ENCODE peak calls at places on chromosome 22, in seven cellular contexts. N, V, M, C, G, H and R are unnamed samples.

GRCh38 chr22:22751043-22751603 is 106.7 kb downstream of the GGTLC2 start:
- DNase-seq in N (no peak), V (no peak), M (no peak), C (no peak), G (no peak), H (no peak), R (no peak)

GRCh38 chr22:19234126-19234896 is 55.8 kb upstream of the SLC25A1 start:
- DNase-seq in N (no peak), V (no peak), M (no peak), C (no peak), G (no peak), H (no peak), R (no peak)

GRCh38 chr22:32353840-32354239 is 3.8 kb upstream of the RFPL3 start:
- DNase-seq in N (no peak), V (no peak), M (no peak), C (no peak), G (no peak), H (no peak), R (no peak)

GRCh38 chr22:40486962-40487602 is 116.7 kb downstream of the SGSM3 start:
- DNase-seq in N (no peak), V (no peak), M (no peak), C (no peak), G (no peak), H (no peak), R (no peak)

GRCh38 chr22:47624277-47625012 is 862.0 kb downstream of the TBC1D22A start:
- DNase-seq in N (no peak), V (no peak), M (no peak), C (no peak), G (no peak), H (no peak), R (no peak)

GRCh38 chr22:46036558-46037408 is 59.8 kb upstream of the WNT7B start:
- DNase-seq in N (no peak), V (no peak), M (no peak), C (peak), G (no peak), H (peak), R (peak)

GRCh38 chr22:30228509-30229359 is 17.8 kb downstream of the LIF start:
- DNase-seq in N (no peak), V (no peak), M (no peak), C (peak), G (no peak), H (no peak), R (no peak)

GRCh38 chr22:20242393-20243175 is 25.5 kb downstream of the RTN4R start:
- DNase-seq in N (no peak), V (no peak), M (no peak), C (no peak), G (no peak), H (no peak), R (no peak)

GRCh38 chr22:42632096-42632495 is 8.3 kb downstream of the ATP5MGL start:
- DNase-seq in N (no peak), V (no peak), M (no peak), C (no peak), G (no peak), H (no peak), R (peak)

GRCh38 chr22:47417699-47418098 is 655.2 kb downstream of the TBC1D22A start:
- DNase-seq in N (no peak), V (no peak), M (no peak), C (no peak), G (no peak), H (no peak), R (no peak)

GRCh38 chr22:46774456-46775363 is 12.3 kb downstream of the TBC1D22A start:
- DNase-seq in N (no peak), V (no peak), M (no peak), C (no peak), G (no peak), H (no peak), R (no peak)

GRCh38 chr22:41780714-41781507 is 19.6 kb upstream of the CCDC134 start:
- DNase-seq in N (no peak), V (no peak), M (no peak), C (no peak), G (peak), H (peak), R (peak)

GRCh38 chr22:30240541-30241417 is 5.8 kb downstream of the LIF start:
- DNase-seq in N (no peak), V (no peak), M (no peak), C (peak), G (peak), H (no peak), R (no peak)

GRCh38 chr22:23910496-23911190 is 16.5 kb downstream of the MIF start:
- DNase-seq in N (no peak), V (no peak), M (no peak), C (no peak), G (no peak), H (no peak), R (no peak)

GRCh38 chr22:44247346-44247745 is 65.4 kb downstream of the SHISAL1 start:
- DNase-seq in N (no peak), V (no peak), M (no peak), C (no peak), G (no peak), H (peak), R (no peak)

GRCh38 chr22:20243545-20244249 is 24.4 kb downstream of the RTN4R start:
- DNase-seq in N (no peak), V (no peak), M (no peak), C (peak), G (peak), H (peak), R (peak)

GRCh38 chr22:29842740-29843139 is 4.7 kb upstream of the ASCC2 start:
- DNase-seq in N (no peak), V (peak), M (peak), C (peak), G (peak), H (no peak), R (peak)

GRCh38 chr22:20107471-20107901 is 8.4 kb upstream of the RANBP1 start:
- DNase-seq in N (no peak), V (no peak), M (no peak), C (no peak), G (no peak), H (no peak), R (no peak)

GRCh38 chr22:21942407-21942895 is 10.2 kb downstream of the PPM1F start:
- DNase-seq in N (peak), V (peak), M (no peak), C (peak), G (peak), H (peak), R (peak)

GRCh38 chr22:46602025-46602424 is 18.2 kb upstream of the GRAMD4 start:
- DNase-seq in N (no peak), V (no peak), M (no peak), C (no peak), G (no peak), H (no peak), R (no peak)

GRCh38 chr22:41524809-41525449 is 19.3 kb downstream of the POLR3H start:
- DNase-seq in N (no peak), V (no peak), M (no peak), C (no peak), G (no peak), H (peak), R (peak)

GRCh38 chr22:27734066-27734465 is 67.5 kb downstream of the MN1 start:
- DNase-seq in N (no peak), V (no peak), M (no peak), C (no peak), G (no peak), H (no peak), R (no peak)

GRCh38 chr22:44947029-44947428 is 62.8 kb downstream of the PHF21B start:
- DNase-seq in N (no peak), V (no peak), M (no peak), C (no peak), G (no peak), H (no peak), R (no peak)

GRCh38 chr22:42800731-42801536 is 56.1 kb downstream of the ARFGAP3 start:
- DNase-seq in N (no peak), V (no peak), M (no peak), C (no peak), G (no peak), H (no peak), R (no peak)

GRCh38 chr22:40922484-40923303 is 28.5 kb upstream of the RBX1 start:
- DNase-seq in N (no peak), V (peak), M (peak), C (peak), G (peak), H (no peak), R (peak)

GRCh38 chr22:20671409-20672081 is 102.4 kb upstream of the SERPIND1 start:
- DNase-seq in N (no peak), V (no peak), M (no peak), C (no peak), G (no peak), H (no peak), R (no peak)

GRCh38 chr22:43488031-43488892 is 76.4 kb downstream of the MPPED1 start:
- DNase-seq in N (no peak), V (no peak), M (no peak), C (no peak), G (no peak), H (no peak), R (peak)

GRCh38 chr22:46024136-46024840 is 47.3 kb upstream of the WNT7B start:
- DNase-seq in N (no peak), V (no peak), M (no peak), C (no peak), G (no peak), H (no peak), R (no peak)

GRCh38 chr22:44354288-44354687 is 41.5 kb upstream of the SHISAL1 start:
- DNase-seq in N (no peak), V (no peak), M (no peak), C (no peak), G (no peak), H (no peak), R (no peak)

GRCh38 chr22:45818130-45819085 is 146.8 kb downstream of the ATXN10 start:
- DNase-seq in N (no peak), V (no peak), M (no peak), C (no peak), G (no peak), H (no peak), R (peak)

GRCh38 chr22:20210473-20211059 is 57.6 kb downstream of the RTN4R start:
- DNase-seq in N (no peak), V (no peak), M (no peak), C (no peak), G (no peak), H (no peak), R (no peak)

GRCh38 chr22:28594784-28595324 is 84.8 kb downstream of the TTC28 start:
- DNase-seq in N (no peak), V (peak), M (peak), C (peak), G (peak), H (no peak), R (peak)

GRCh38 chr22:28013611-28014010 is 94.6 kb upstream of the PITPNB start:
- DNase-seq in N (no peak), V (no peak), M (no peak), C (no peak), G (no peak), H (no peak), R (no peak)

GRCh38 chr22:42990131-42990838 is 24.7 kb downstream of the PACSIN2 start:
- DNase-seq in N (no peak), V (peak), M (peak), C (peak), G (peak), H (no peak), R (peak)

GRCh38 chr22:41367039-41367679 is 14.6 kb upstream of the TEF start:
- DNase-seq in N (peak), V (peak), M (no peak), C (peak), G (peak), H (peak), R (peak)

GRCh38 chr22:25235547-25236290 is 16.3 kb downstream of the CRYBB2 start:
- DNase-seq in N (no peak), V (no peak), M (peak), C (peak), G (peak), H (peak), R (peak)

GRCh38 chr22:23763579-23764331 is 965 bp downstream of the C22orf15 start:
- DNase-seq in N (no peak), V (no peak), M (no peak), C (no peak), G (no peak), H (no peak), R (no peak)

GRCh38 chr22:32204211-32204855 is 540 bp downstream of the RFPL2 start:
- DNase-seq in N (no peak), V (no peak), M (no peak), C (no peak), G (no peak), H (no peak), R (no peak)

GRCh38 chr22:29044657-29045176 is 16.9 kb downstream of the C22orf31 start:
- DNase-seq in N (no peak), V (peak), M (no peak), C (peak), G (peak), H (no peak), R (peak)

GRCh38 chr22:37735054-37735453 is 38.2 kb downstream of the TRIOBP start:
- DNase-seq in N (no peak), V (no peak), M (no peak), C (no peak), G (no peak), H (peak), R (no peak)
- TF ChIP-seq CTCF in N (peak), V (peak), M (peak), C (no peak), G (peak), H (no peak), R (peak)

GRCh38 chr22:35230417-35230816 is 26.9 kb upstream of the HMGXB4 start:
- DNase-seq in N (no peak), V (no peak), M (no peak), C (no peak), G (no peak), H (no peak), R (no peak)
- H3K4me3 ChIP-seq in N (no peak), V (peak), M (peak), C (no peak), G (no peak), H (no peak), R (no peak)

DNA sequence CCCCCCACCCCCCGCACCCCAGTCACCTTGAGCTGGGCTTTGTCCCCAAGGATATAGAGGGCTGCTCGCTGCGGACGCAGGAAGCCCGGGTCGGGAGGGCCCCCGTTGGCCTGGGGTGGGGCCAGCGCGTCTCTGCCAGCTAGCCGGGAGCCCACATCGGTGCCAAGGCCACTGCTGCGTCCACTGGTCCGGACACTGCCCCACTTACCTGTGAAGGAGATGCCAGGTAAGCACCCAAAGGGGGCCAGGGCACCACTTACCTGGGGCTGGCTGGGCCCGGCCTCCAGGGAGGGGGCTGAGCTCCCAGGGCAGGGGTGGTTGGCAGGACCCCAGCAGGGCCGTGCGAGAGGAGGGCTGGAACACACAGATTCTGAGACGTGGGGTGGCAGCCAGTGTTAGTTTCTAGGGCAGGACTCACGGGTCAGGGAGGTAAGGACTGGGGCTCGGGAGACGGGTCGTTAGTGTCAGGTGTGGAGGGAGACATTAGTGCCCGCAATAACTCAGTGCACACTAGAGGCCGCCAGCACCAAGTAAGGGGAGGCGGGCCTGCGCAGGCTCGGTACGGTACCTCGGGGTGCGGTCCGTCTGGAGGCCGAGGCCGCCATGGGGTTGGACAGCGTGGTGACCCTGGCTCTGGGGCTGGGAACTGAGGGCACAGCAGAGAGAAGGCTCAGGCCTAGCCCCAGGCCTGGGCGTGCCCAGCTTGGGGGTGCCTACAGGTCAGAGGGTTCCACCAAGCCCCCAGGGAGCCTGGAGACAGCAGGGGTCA is 18.2 kb downstream of the SBF1 start:
- DNase-seq in N (no peak), V (no peak), M (no peak), C (no peak), G (no peak), H (no peak), R (no peak)
- TF ChIP-seq CTCF in N (no peak), V (peak), M (peak), C (no peak), G (peak), H (no peak), R (peak)

GRCh38 chr22:37275134-37275533 is 7.2 kb upstream of the CYTH4 start:
- DNase-seq in N (no peak), V (no peak), M (no peak), C (no peak), G (no peak), H (no peak), R (no peak)
- H3K4me3 ChIP-seq in N (no peak), V (no peak), M (no peak), C (no peak), G (no peak), H (no peak), R (no peak)

DNA sequence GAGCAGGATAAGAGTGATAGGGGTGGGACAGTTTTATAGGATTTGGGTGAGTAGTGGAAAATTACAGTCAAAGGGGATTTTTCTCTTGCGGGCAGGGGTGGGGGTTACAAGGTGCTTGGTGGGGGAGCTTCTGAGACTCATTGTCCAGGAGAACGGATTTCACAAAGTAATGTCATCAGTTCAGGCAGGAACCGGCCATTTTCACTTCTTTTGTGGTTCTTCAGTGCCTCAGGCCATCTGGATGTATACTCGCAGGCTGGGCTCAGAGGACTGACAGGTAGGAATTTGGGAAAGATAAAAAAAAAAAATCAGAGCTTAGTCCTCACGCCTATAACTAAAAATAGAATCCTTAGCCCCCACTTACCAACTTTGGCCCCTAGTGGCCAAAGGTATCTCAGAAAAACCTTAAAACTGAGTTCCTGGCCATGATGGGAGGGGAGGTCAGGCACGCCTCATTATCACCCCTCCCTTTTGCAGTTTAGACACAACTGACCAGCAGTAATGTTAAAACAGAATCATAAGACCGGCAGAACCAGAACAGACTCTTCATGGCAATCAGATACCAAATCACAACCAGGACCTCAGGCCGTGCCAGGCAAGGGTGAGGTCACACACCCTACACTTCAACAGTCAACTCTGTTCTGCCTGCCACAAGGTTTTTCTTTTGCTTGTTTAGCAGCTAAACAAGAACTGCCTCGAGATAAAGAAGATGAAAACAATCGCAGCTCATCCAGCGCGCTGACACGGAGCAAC is 8.9 kb upstream of the APOBEC3G start:
- DNase-seq in N (no peak), V (no peak), M (no peak), C (peak), G (no peak), H (no peak), R (no peak)
- TF ChIP-seq CTCF in N (no peak), V (no peak), M (no peak), C (no peak), G (no peak), H (no peak), R (peak)

GRCh38 chr22:37192232-37192631 is 4.2 kb upstream of the C1QTNF6 start:
- DNase-seq in N (no peak), V (no peak), M (no peak), C (no peak), G (no peak), H (no peak), R (no peak)
- H3K4me3 ChIP-seq in N (no peak), V (no peak), M (no peak), C (no peak), G (no peak), H (no peak), R (no peak)

GRCh38 chr22:35044607-35045390 is 21.2 kb upstream of the ISX start:
- DNase-seq in N (no peak), V (no peak), M (no peak), C (peak), G (no peak), H (no peak), R (no peak)

GRCh38 chr22:35043932-35044319 is 22.0 kb upstream of the ISX start:
- DNase-seq in N (no peak), V (no peak), M (no peak), C (no peak), G (no peak), H (no peak), R (no peak)

GRCh38 chr22:35045451-35045850 is 20.5 kb upstream of the ISX start:
- DNase-seq in N (no peak), V (no peak), M (no peak), C (no peak), G (no peak), H (no peak), R (no peak)

GRCh38 chr22:35046744-35047462 is 19.1 kb upstream of the ISX start:
- DNase-seq in N (no peak), V (no peak), M (no peak), C (no peak), G (no peak), H (no peak), R (no peak)

GRCh38 chr22:35043251-35043931 is 22.6 kb upstream of the ISX start:
- DNase-seq in N (no peak), V (no peak), M (no peak), C (no peak), G (no peak), H (no peak), R (no peak)
- TF ChIP-seq CTCF in N (no peak), V (peak), M (no peak), C (no peak), G (no peak), H (no peak), R (peak)